ENCODE peak calls at places on chromosomes 1 and 21, in six cellular contexts. Y is T47D; A is activated B cell treated with CpG ODN at 0.5 μM for 24 hours; Q is NCI-H2171 treated with DMSO at 0.1 percent for 48 hours; S is left ventricle myocardium inferior; V is effector memory CD4-positive, alpha-beta T cell. F is an unnamed sample.

GRCh38 chr1:154608522-154609294 is 722 bp upstream of the ADAR start:
- DNase-seq in V (peak), Q (peak), A (no peak), S (peak), Y (peak), F (no peak)

GRCh38 chr1:8687053-8687452 is 130.4 kb downstream of the RERE start:
- DNase-seq in V (no peak), Q (peak), A (no peak), S (no peak), Y (no peak), F (no peak)

GRCh38 chr1:161727343-161727924 is 6.1 kb downstream of the FCRLB start:
- DNase-seq in S (no peak), V (peak), A (no peak), Y (no peak), Q (peak), F (no peak)

GRCh38 chr21:36034211-36034913 is 26.0 kb downstream of the SETD4 start:
- DNase-seq in Q (no peak), V (no peak), A (no peak), Y (no peak), S (no peak), F (no peak)

GRCh38 chr1:11629184-11629583 is 25.0 kb downstream of the FBXO2 start:
- DNase-seq in A (no peak), V (no peak), S (no peak), Q (no peak), Y (no peak), F (no peak)

GRCh38 chr1:167121375-167122120 is 27.7 kb downstream of the STYXL2 start:
- DNase-seq in S (no peak), Y (no peak), V (no peak), A (no peak), Q (no peak), F (peak)

GRCh38 chr1:64309468-64309867 is 106.0 kb downstream of the UBE2U start:
- DNase-seq in S (no peak), Q (no peak), V (no peak), A (no peak), Y (no peak), F (no peak)

GRCh38 chr1:228803421-228803820 is 68.1 kb downstream of the RHOU start:
- DNase-seq in Y (no peak), Q (no peak), S (no peak), A (no peak), V (no peak), F (peak)

GRCh38 chr1:182274618-182275017 is 117.0 kb downstream of the GLUL start:
- DNase-seq in V (no peak), A (no peak), Q (no peak), Y (no peak), S (no peak), F (no peak)

GRCh38 chr1:116775116-116775752 is 21.0 kb downstream of the CD2 start:
- DNase-seq in V (no peak), Y (no peak), A (no peak), Q (no peak), S (no peak), F (peak)

GRCh38 chr1:156671804-156672203 is 5.4 kb downstream of the NES start:
- DNase-seq in Y (no peak), V (no peak), Q (no peak), S (no peak), A (no peak), F (no peak)

GRCh38 chr1:21510113-21510493 is 880 bp downstream of the ALPL start:
- DNase-seq in A (no peak), Q (no peak), Y (no peak), S (no peak), V (no peak), F (no peak)

GRCh38 chr1:147072371-147073061 is 99.8 kb downstream of the PRKAB2 start:
- DNase-seq in A (no peak), V (no peak), Y (no peak), S (no peak), Q (no peak), F (no peak)

GRCh38 chr1:161382214-161383019 is 14.7 kb upstream of the CFAP126 start:
- DNase-seq in A (no peak), Q (peak), V (no peak), Y (peak), S (no peak), F (no peak)

GRCh38 chr1:89633745-89634625 is 1.1 kb downstream of the LRRC8C start:
- DNase-seq in S (no peak), Q (peak), A (no peak), Y (peak), V (no peak), F (no peak)